ENCODE peak calls at places on chromosome 22, in eight cellular contexts. S, N, H, V, W, T, Y and I are unnamed samples.

GRCh38 chr22:37295946-37296345 is 13.6 kb downstream of the CYTH4 start:
- DNase-seq in Y (no peak), S (no peak), V (no peak), H (no peak), N (no peak), W (no peak), T (no peak), I (no peak)

GRCh38 chr22:20491346-20491745 is 4.2 kb downstream of the KLHL22 start:
- DNase-seq in S (no peak), T (no peak), H (no peak), V (no peak), W (no peak), N (no peak), Y (no peak), I (no peak)

GRCh38 chr22:40175571-40176105 is 2.1 kb upstream of the TNRC6B start:
- DNase-seq in T (no peak), W (no peak), S (no peak), Y (peak), N (no peak), V (no peak), H (no peak), I (no peak)

GRCh38 chr22:37953437-37954179 is at the start of the genes C22orf23 and POLR2F:
- DNase-seq in T (peak), Y (peak), S (peak), N (peak), H (peak), W (peak), V (peak), I (peak)

GRCh38 chr22:50041361-50042065 is 16.6 kb downstream of the TTLL8 start:
- DNase-seq in N (no peak), S (no peak), T (no peak), W (peak), V (no peak), Y (no peak), H (no peak), I (no peak)

GRCh38 chr22:39234157-39234793 is 10.5 kb downstream of the PDGFB start:
- DNase-seq in H (no peak), Y (no peak), T (peak), S (no peak), V (no peak), W (no peak), N (no peak), I (no peak)

GRCh38 chr22:50173983-50174355 is 3.4 kb downstream of the PANX2 start:
- DNase-seq in T (peak), S (no peak), W (no peak), N (no peak), V (no peak), H (no peak), Y (no peak), I (no peak)

GRCh38 chr22:36753916-36754315 is 22.0 kb downstream of the IFT27 start:
- DNase-seq in T (peak), N (no peak), W (peak), H (no peak), Y (no peak), V (peak), S (no peak), I (no peak)

GRCh38 chr22:45304971-45305370 is 4.8 kb upstream of the FAM118A start:
- DNase-seq in T (no peak), S (no peak), H (no peak), V (no peak), W (no peak), N (no peak), Y (no peak), I (no peak)

GRCh38 chr22:27438271-27438980 is 363.1 kb downstream of the MN1 start:
- DNase-seq in W (peak), V (no peak), N (peak), Y (no peak), S (no peak), H (peak), T (no peak), I (no peak)

GRCh38 chr22:20430101-20430640 is 7.5 kb downstream of the SCARF2 start:
- DNase-seq in Y (no peak), T (peak), H (no peak), W (peak), S (no peak), V (no peak), N (no peak), I (no peak)

GRCh38 chr22:23767673-23768548 is at the start of gene CHCHD10:
- DNase-seq in S (peak), Y (peak), N (peak), W (peak), V (peak), T (peak), H (peak), I (no peak)

GRCh38 chr22:45212306-45212709 is 28.4 kb downstream of the KIAA0930 start:
- DNase-seq in T (peak), N (peak), Y (no peak), W (peak), H (no peak), S (peak), V (peak), I (peak)

GRCh38 chr22:28799125-28799833 is 1.1 kb downstream of the XBP1 start:
- DNase-seq in Y (peak), T (no peak), W (peak), S (peak), N (peak), H (peak), V (no peak), I (peak)

GRCh38 chr22:48855593-48856307 is 971.9 kb downstream of the BRD1 start:
- DNase-seq in S (no peak), W (no peak), Y (no peak), T (no peak), H (no peak), V (no peak), N (no peak), I (no peak)

GRCh38 chr22:40594924-40595323 is 41.6 kb downstream of the MRTFA start:
- DNase-seq in T (no peak), W (no peak), N (peak), S (no peak), H (no peak), Y (no peak), V (no peak), I (no peak)

GRCh38 chr22:35568751-35569725 is 28.4 kb downstream of the RASD2 start:
- DNase-seq in Y (no peak), W (no peak), S (no peak), H (no peak), V (no peak), N (peak), T (no peak), I (peak)

GRCh38 chr22:37119872-37120271 is 10.4 kb upstream of the TMPRSS6 start:
- DNase-seq in T (no peak), W (no peak), V (no peak), Y (no peak), N (no peak), S (no peak), H (no peak), I (no peak)

GRCh38 chr22:46076651-46077339 is 73.5 kb upstream of the PPARA start:
- DNase-seq in N (peak), V (peak), Y (no peak), W (peak), T (peak), H (no peak), S (peak), I (no peak)

GRCh38 chr22:40890881-40891280 is 29.0 kb upstream of the DNAJB7 start:
- DNase-seq in N (peak), T (no peak), W (no peak), Y (no peak), V (no peak), S (no peak), H (no peak), I (no peak)

GRCh38 chr22:20084547-20085413 is 4.7 kb downstream of the DGCR8 start:
- DNase-seq in H (peak), Y (peak), W (no peak), T (no peak), V (no peak), S (no peak), N (no peak), I (no peak)

GRCh38 chr22:29266564-29267461 is 968 bp downstream of the RHBDD3 start:
- DNase-seq in W (no peak), Y (peak), N (peak), V (no peak), S (no peak), T (no peak), H (peak), I (no peak)

GRCh38 chr22:26835929-26836528 is 178.6 kb downstream of the MIAT start:
- DNase-seq in S (peak), Y (peak), H (peak), W (no peak), N (peak), V (no peak), T (no peak), I (peak)

GRCh38 chr22:50218996-50219727 is 18.4 kb downstream of the SELENOO start:
- DNase-seq in N (peak), V (peak), W (peak), Y (peak), S (peak), T (peak), H (peak), I (peak)

GRCh38 chr22:37546436-37547248 is 13.6 kb upstream of the CDC42EP1 start:
- DNase-seq in H (no peak), S (peak), Y (no peak), N (peak), W (peak), T (peak), V (no peak), I (peak)

GRCh38 chr22:36286096-36286957 is 33.4 kb downstream of the APOL1 start:
- DNase-seq in N (peak), T (peak), S (peak), H (peak), V (peak), W (peak), Y (peak), I (peak)

GRCh38 chr22:35612903-35613302 is 4.2 kb downstream of the MB start:
- DNase-seq in T (no peak), Y (no peak), S (no peak), W (no peak), N (no peak), V (no peak), H (no peak), I (no peak)

GRCh38 chr22:26367402-26368245 is 61.4 kb upstream of the ASPHD2 start:
- DNase-seq in T (no peak), Y (peak), S (peak), H (peak), V (no peak), W (no peak), N (peak), I (peak)

GRCh38 chr22:26170112-26170492 is 840 bp downstream of the SEZ6L start:
- DNase-seq in H (peak), W (no peak), V (no peak), S (no peak), T (no peak), N (no peak), Y (no peak), I (no peak)

GRCh38 chr22:27913162-27913741 is 5.8 kb downstream of the PITPNB start:
- DNase-seq in Y (peak), V (no peak), H (no peak), N (peak), W (no peak), T (no peak), S (no peak), I (no peak)

GRCh38 chr22:50675553-50676199 is 3.1 kb downstream of the SHANK3 start:
- DNase-seq in V (no peak), T (peak), Y (no peak), W (no peak), N (no peak), S (no peak), H (no peak), I (no peak)

GRCh38 chr22:48187272-48187855 is 1424.9 kb downstream of the TBC1D22A start:
- DNase-seq in V (no peak), T (no peak), H (no peak), N (no peak), Y (no peak), S (no peak), W (no peak), I (no peak)

GRCh38 chr22:39287076-39287743 is 32.2 kb downstream of the RPL3 start:
- DNase-seq in S (peak), V (no peak), N (no peak), H (peak), Y (no peak), W (no peak), T (no peak), I (no peak)

GRCh38 chr22:45221201-45221600 is 19.5 kb downstream of the KIAA0930 start:
- DNase-seq in V (no peak), H (no peak), Y (no peak), T (no peak), S (no peak), W (no peak), N (no peak), I (no peak)

GRCh38 chr22:48511781-48512327 is 1315.8 kb downstream of the BRD1 start:
- DNase-seq in T (no peak), V (no peak), Y (no peak), S (no peak), N (no peak), H (no peak), W (no peak), I (no peak)

GRCh38 chr22:24995649-24996180 is 43.2 kb downstream of the KIAA1671 start:
- DNase-seq in N (no peak), Y (no peak), H (no peak), T (no peak), V (no peak), W (no peak), S (no peak), I (no peak)

GRCh38 chr22:18056802-18057474 is 20.9 kb upstream of the PEX26 start:
- DNase-seq in S (peak), W (no peak), H (no peak), V (no peak), Y (no peak), N (no peak), T (no peak), I (no peak)

GRCh38 chr22:23067023-23067650 is 3.2 kb upstream of the GNAZ start:
- DNase-seq in V (peak), N (no peak), H (no peak), T (peak), S (peak), W (peak), Y (no peak), I (no peak)

GRCh38 chr22:38401336-38402084 is 53.5 kb downstream of the KCNJ4 start:
- DNase-seq in S (no peak), T (no peak), W (no peak), H (no peak), N (no peak), V (no peak), Y (no peak), I (no peak)

GRCh38 chr22:38866399-38867123 is 5.5 kb downstream of the CBX6 start:
- DNase-seq in V (no peak), T (no peak), W (peak), H (no peak), Y (no peak), S (no peak), N (no peak), I (no peak)

GRCh38 chr22:21622624-21623401 is 7.0 kb downstream of the YDJC start:
- DNase-seq in H (no peak), V (no peak), N (no peak), Y (no peak), W (no peak), T (no peak), S (no peak), I (no peak)
- TF ChIP-seq POLR2A in H (no peak), V (no peak), N (no peak), Y (no peak), W (no peak), T (no peak), S (no peak), I (no peak)

GRCh38 chr22:41943661-41944209 is 3.2 kb downstream of the CENPM start:
- DNase-seq in N (peak), S (peak), H (no peak), Y (no peak), T (no peak), W (no peak), V (no peak), I (no peak)
- TF ChIP-seq POLR2A in N (no peak), S (no peak), H (no peak), Y (no peak), T (no peak), W (no peak), V (no peak), I (no peak)

GRCh38 chr22:30289126-30289979 is at the start of gene CASTOR1:
- DNase-seq in N (peak), S (peak), V (peak), W (peak), T (peak), H (peak), Y (peak), I (peak)
- TF ChIP-seq POLR2A in N (no peak), S (peak), V (no peak), W (peak), T (peak), H (no peak), Y (peak), I (no peak)

GRCh38 chr22:43955040-43955882 is at the start of gene SAMM50:
- DNase-seq in V (peak), H (peak), S (peak), T (peak), W (peak), N (peak), Y (peak), I (peak)
- TF ChIP-seq POLR2A in V (peak), H (peak), S (peak), T (no peak), W (peak), N (peak), Y (peak), I (peak)

DNA sequence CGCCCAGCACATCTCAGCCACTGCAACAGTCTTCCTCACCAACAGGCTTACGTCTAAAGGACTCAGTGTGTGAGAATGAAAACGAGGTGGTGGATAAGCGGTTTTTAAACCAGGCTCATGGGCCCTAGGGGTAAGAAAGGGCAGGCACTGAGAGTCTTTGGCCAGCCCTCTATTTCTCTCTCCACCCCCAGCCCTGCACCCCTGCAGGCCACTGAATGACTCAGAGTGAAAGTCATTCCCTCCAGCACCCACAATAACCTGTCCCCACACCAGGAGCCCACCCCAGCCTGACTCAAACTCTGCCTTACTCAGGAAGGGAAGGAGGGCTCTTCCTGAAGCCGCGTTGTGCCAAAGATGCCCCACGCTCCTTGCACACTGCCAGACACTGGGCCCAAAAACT is 72.0 kb downstream of the LARGE1 start:
- DNase-seq in T (no peak), Y (no peak), S (no peak), N (peak), H (peak), W (no peak), V (no peak), I (peak)
- TF ChIP-seq POLR2A in T (no peak), Y (no peak), S (no peak), N (no peak), H (no peak), W (no peak), V (no peak), I (no peak)